ENCODE peak calls at places on chromosome 12, in six cellular contexts. X is cardiac muscle cell, S is NCI-H460, B is AG04449, D is HTR-8/SVneo, N is brain microvascular endothelial cell. T is an unnamed sample.

GRCh38 chr12:59486827-59487226 is 109.0 kb upstream of the SLC16A7 start:
- DNase-seq in X (no peak), S (no peak), B (no peak), D (no peak), N (no peak), T (no peak)

GRCh38 chr12:67998379-67998778 is 9.1 kb downstream of the IFNG-AS1 start:
- DNase-seq in X (no peak), S (no peak), B (no peak), D (no peak), N (no peak), T (no peak)

GRCh38 chr12:132502149-132502881 is 12.4 kb downstream of the FBRSL1 start:
- DNase-seq in X (no peak), S (no peak), B (no peak), D (no peak), N (no peak), T (no peak)

GRCh38 chr12:54413284-54414190 is 5.5 kb downstream of the ITGA5 start:
- DNase-seq in X (no peak), S (no peak), B (no peak), D (peak; percentile 56), N (peak; percentile 59), T (no peak)

GRCh38 chr12:45648070-45648469 is 81.4 kb upstream of the ARID2 start:
- DNase-seq in X (no peak), S (no peak), B (no peak), D (no peak), N (no peak), T (no peak)

GRCh38 chr12:14910090-14910915 is 24.6 kb upstream of the MGP start:
- DNase-seq in X (no peak), S (no peak), B (no peak), D (no peak), N (no peak), T (no peak)

GRCh38 chr12:108597559-108598471 is at the start of gene TMEM119:
- DNase-seq in X (no peak), S (no peak), B (no peak), D (no peak), N (no peak), T (no peak)

GRCh38 chr12:131827961-131828534 is at the start of gene MMP17:
- DNase-seq in X (peak; percentile 83), S (peak; percentile 60), B (no peak), D (no peak), N (no peak), T (peak; percentile 73)

GRCh38 chr12:47891356-47891755 is 13.4 kb downstream of the VDR start:
- DNase-seq in X (no peak), S (no peak), B (no peak), D (no peak), N (no peak), T (no peak)

GRCh38 chr12:49968431-49968830 is 4.3 kb upstream of the AQP6 start:
- DNase-seq in X (no peak), S (no peak), B (no peak), D (no peak), N (no peak), T (no peak)

GRCh38 chr12:54138219-54138618 is 50.6 kb downstream of the SMUG1 start:
- DNase-seq in X (no peak), S (no peak), B (no peak), D (no peak), N (no peak), T (no peak)

GRCh38 chr12:119369907-119370546 is 35.5 kb downstream of the CCDC60 start:
- DNase-seq in X (no peak), S (no peak), B (no peak), D (no peak), N (no peak), T (no peak)

GRCh38 chr12:15928870-15929571 is 17.9 kb downstream of the DERA start:
- DNase-seq in X (peak; percentile 62), S (no peak), B (no peak), D (no peak), N (no peak), T (no peak)

GRCh38 chr12:97556201-97556824 is 93.7 kb downstream of the RMST start:
- DNase-seq in X (peak; percentile 25), S (no peak), B (no peak), D (no peak), N (no peak), T (no peak)

GRCh38 chr12:88309546-88309945 is 167.4 kb downstream of the TMTC3 start:
- DNase-seq in X (no peak), S (no peak), B (no peak), D (no peak), N (peak; percentile 43), T (no peak)

T was measured in type B pancreatic cell.